ENCODE peak calls at places on chromosome 2, in nine cellular contexts. L is memory B cell; D is Calu3; I is activated T-cell treated with anti-CD3 and anti-CD28 coated beads for 4 hours; O is AML-193; W is RWPE1; Y is T1000; X is hippocampal formation; R is activated CD8-positive, alpha-beta memory T cell treated with anti-CD3 and anti-CD28 coated beads for 4 hours. G is an unnamed sample.

GRCh38 chr2:159677654-159678053 is 34.7 kb upstream of the MARCHF7 start:
- DNase-seq in L (no peak), W (no peak), R (no peak), Y (no peak), I (no peak), X (peak), D (no peak), O (peak), G (no peak)

GRCh38 chr2:203818656-203819055 is 48.9 kb upstream of the CTLA4 start:
- DNase-seq in I (no peak), X (no peak), Y (no peak), W (no peak), O (no peak), R (no peak), D (no peak), L (no peak), G (no peak)

GRCh38 chr2:58146707-58147106 is 94.4 kb downstream of the FANCL start:
- DNase-seq in L (no peak), Y (no peak), R (no peak), I (peak), W (peak), X (no peak), D (peak), O (no peak), G (no peak)

GRCh38 chr2:13001408-13001807 is 284.7 kb downstream of the TRIB2 start:
- DNase-seq in D (no peak), Y (no peak), O (peak), R (no peak), L (no peak), W (no peak), I (no peak), X (no peak), G (no peak)

GRCh38 chr2:36433311-36434217 is 78.0 kb downstream of the CRIM1 start:
- DNase-seq in R (no peak), L (no peak), I (no peak), W (peak), X (no peak), Y (no peak), D (no peak), O (no peak), G (no peak)

GRCh38 chr2:138071720-138072719 is 107.7 kb downstream of the HNMT start:
- DNase-seq in I (no peak), D (no peak), L (no peak), W (peak), R (no peak), Y (peak), O (no peak), X (peak), G (no peak)

GRCh38 chr2:27932396-27932795 is 41.9 kb downstream of the BABAM2 start:
- DNase-seq in R (no peak), Y (no peak), L (no peak), O (no peak), X (no peak), W (peak), D (no peak), I (no peak), G (no peak)

GRCh38 chr2:198322275-198322674 is 517.9 kb downstream of the PLCL1 start:
- DNase-seq in R (no peak), W (no peak), X (no peak), L (no peak), O (no peak), Y (no peak), D (peak), I (no peak), G (no peak)

GRCh38 chr2:43407826-43408783 is 181.7 kb upstream of the ZFP36L2 start:
- DNase-seq in L (peak), I (no peak), W (no peak), Y (no peak), D (no peak), X (peak), O (peak), R (no peak), G (no peak)

GRCh38 chr2:97657986-97658690 is 5.7 kb downstream of the ACTR1B start:
- DNase-seq in I (no peak), O (no peak), X (no peak), W (no peak), Y (no peak), L (no peak), R (no peak), D (no peak), G (no peak)